ENCODE peak calls at places on chromosomes 12 and 14, in seven cellular contexts. One of them, this sample, is unnamed.

GRCh38 chr14:96698846-96699543 is 98.2 kb upstream of the VRK1 start:
- DNase-seq in effector memory CD4-positive, alpha-beta T cell: no peak
- DNase-seq in BJ: no peak
- DNase-seq in CD8-positive, alpha-beta T cell: no peak
- DNase-seq in ovary: no peak
- DNase-seq in Karpas-422: peak; percentile 63
- DNase-seq in cardiac muscle cell: no peak
- DNase-seq in this sample: no peak

GRCh38 chr12:91349451-91349850 is 166.8 kb upstream of the DCN start:
- DNase-seq in Karpas-422: no peak
- DNase-seq in CD8-positive, alpha-beta T cell: no peak
- DNase-seq in BJ: no peak
- DNase-seq in effector memory CD4-positive, alpha-beta T cell: no peak
- DNase-seq in cardiac muscle cell: no peak
- DNase-seq in ovary: no peak
- DNase-seq in this sample: no peak

GRCh38 chr14:65334765-65335411 is 77.6 kb upstream of the FUT8 start:
- DNase-seq in ovary: no peak
- DNase-seq in BJ: no peak
- DNase-seq in CD8-positive, alpha-beta T cell: no peak
- DNase-seq in Karpas-422: no peak
- DNase-seq in effector memory CD4-positive, alpha-beta T cell: no peak
- DNase-seq in cardiac muscle cell: no peak
- DNase-seq in this sample: no peak

GRCh38 chr14:104093366-104094055 is 8.0 kb downstream of the ASPG start:
- DNase-seq in ovary: no peak
- DNase-seq in cardiac muscle cell: no peak
- DNase-seq in CD8-positive, alpha-beta T cell: no peak
- DNase-seq in BJ: no peak
- DNase-seq in effector memory CD4-positive, alpha-beta T cell: no peak
- DNase-seq in Karpas-422: peak; percentile 64
- DNase-seq in this sample: no peak

GRCh38 chr12:54587315-54587821 is 1.1 kb downstream of the PPP1R1A start:
- DNase-seq in effector memory CD4-positive, alpha-beta T cell: no peak
- DNase-seq in CD8-positive, alpha-beta T cell: no peak
- DNase-seq in cardiac muscle cell: peak; percentile 88
- DNase-seq in BJ: no peak
- DNase-seq in ovary: peak; percentile 56
- DNase-seq in Karpas-422: no peak
- DNase-seq in this sample: no peak

GRCh38 chr14:105444859-105445258 is 25.2 kb downstream of the MTA1 start:
- DNase-seq in ovary: no peak
- DNase-seq in Karpas-422: no peak
- DNase-seq in effector memory CD4-positive, alpha-beta T cell: no peak
- DNase-seq in CD8-positive, alpha-beta T cell: no peak
- DNase-seq in BJ: no peak
- DNase-seq in cardiac muscle cell: no peak
- DNase-seq in this sample: no peak

GRCh38 chr12:48853228-48853688 is 1.3 kb upstream of the DDX23 start:
- DNase-seq in BJ: peak; percentile 57
- DNase-seq in cardiac muscle cell: peak; percentile 89
- DNase-seq in ovary: peak; percentile 78
- DNase-seq in CD8-positive, alpha-beta T cell: peak; percentile 83
- DNase-seq in Karpas-422: peak; percentile 97
- DNase-seq in effector memory CD4-positive, alpha-beta T cell: peak; percentile 71
- DNase-seq in this sample: peak; percentile 89

GRCh38 chr12:3117144-3117581 is 40.0 kb downstream of the TSPAN9 start:
- DNase-seq in ovary: no peak
- DNase-seq in Karpas-422: no peak
- DNase-seq in BJ: peak; percentile 68
- DNase-seq in CD8-positive, alpha-beta T cell: no peak
- DNase-seq in effector memory CD4-positive, alpha-beta T cell: no peak
- DNase-seq in cardiac muscle cell: no peak
- DNase-seq in this sample: peak; percentile 46

GRCh38 chr14:33916663-33917565 is 34.0 kb downstream of the EGLN3 start:
- DNase-seq in CD8-positive, alpha-beta T cell: no peak
- DNase-seq in cardiac muscle cell: no peak
- DNase-seq in ovary: no peak
- DNase-seq in BJ: no peak
- DNase-seq in effector memory CD4-positive, alpha-beta T cell: no peak
- DNase-seq in Karpas-422: no peak
- DNase-seq in this sample: no peak

GRCh38 chr12:105741786-105742566 is 396.8 kb downstream of the NUAK1 start:
- DNase-seq in ovary: no peak
- DNase-seq in cardiac muscle cell: no peak
- DNase-seq in BJ: peak; percentile 69
- DNase-seq in effector memory CD4-positive, alpha-beta T cell: no peak
- DNase-seq in Karpas-422: no peak
- DNase-seq in CD8-positive, alpha-beta T cell: no peak
- DNase-seq in this sample: peak; percentile 25

GRCh38 chr12:66115083-66115600 is 15.4 kb downstream of the LLPH start:
- DNase-seq in CD8-positive, alpha-beta T cell: no peak
- DNase-seq in Karpas-422: peak; percentile 16
- DNase-seq in BJ: no peak
- DNase-seq in ovary: no peak
- DNase-seq in effector memory CD4-positive, alpha-beta T cell: no peak
- DNase-seq in cardiac muscle cell: no peak
- DNase-seq in this sample: no peak

GRCh38 chr12:121770802-121771625 is 22.5 kb downstream of the RHOF start:
- DNase-seq in Karpas-422: no peak
- DNase-seq in cardiac muscle cell: no peak
- DNase-seq in effector memory CD4-positive, alpha-beta T cell: no peak
- DNase-seq in CD8-positive, alpha-beta T cell: no peak
- DNase-seq in ovary: no peak
- DNase-seq in BJ: no peak
- DNase-seq in this sample: no peak

GRCh38 chr14:77099425-77100167 is 1.5 kb downstream of the CIPC start:
- DNase-seq in Karpas-422: no peak
- DNase-seq in BJ: peak; percentile 45
- DNase-seq in effector memory CD4-positive, alpha-beta T cell: no peak
- DNase-seq in ovary: no peak
- DNase-seq in CD8-positive, alpha-beta T cell: no peak
- DNase-seq in cardiac muscle cell: no peak
- DNase-seq in this sample: peak; percentile 38

GRCh38 chr14:101135796-101136742 is 232.5 kb upstream of the RTL1 start:
- DNase-seq in Karpas-422: no peak
- DNase-seq in cardiac muscle cell: no peak
- DNase-seq in BJ: no peak
- DNase-seq in ovary: peak; percentile 21
- DNase-seq in effector memory CD4-positive, alpha-beta T cell: no peak
- DNase-seq in CD8-positive, alpha-beta T cell: no peak
- DNase-seq in this sample: no peak

GRCh38 chr12:52582971-52583456 is 9.4 kb upstream of the KRT74 start:
- DNase-seq in CD8-positive, alpha-beta T cell: peak; percentile 70
- DNase-seq in BJ: no peak
- DNase-seq in ovary: peak; percentile 48
- DNase-seq in Karpas-422: peak; percentile 77
- DNase-seq in cardiac muscle cell: peak; percentile 71
- DNase-seq in effector memory CD4-positive, alpha-beta T cell: peak; percentile 28
- DNase-seq in this sample: peak; percentile 52

GRCh38 chr14:88488081-88488480 is 66.7 kb downstream of the PTPN21 start:
- DNase-seq in Karpas-422: no peak
- DNase-seq in BJ: no peak
- DNase-seq in CD8-positive, alpha-beta T cell: no peak
- DNase-seq in effector memory CD4-positive, alpha-beta T cell: no peak
- DNase-seq in ovary: no peak
- DNase-seq in cardiac muscle cell: no peak
- DNase-seq in this sample: no peak

GRCh38 chr12:64085996-64086395 is 136.1 kb downstream of the KICS2 start:
- DNase-seq in BJ: no peak
- DNase-seq in CD8-positive, alpha-beta T cell: no peak
- DNase-seq in Karpas-422: no peak
- DNase-seq in effector memory CD4-positive, alpha-beta T cell: no peak
- DNase-seq in cardiac muscle cell: no peak
- DNase-seq in ovary: no peak
- DNase-seq in this sample: peak; percentile 7

GRCh38 chr12:110266381-110266909 is 14.6 kb upstream of the ATP2A2 start:
- DNase-seq in effector memory CD4-positive, alpha-beta T cell: no peak
- DNase-seq in BJ: no peak
- DNase-seq in CD8-positive, alpha-beta T cell: no peak
- DNase-seq in ovary: no peak
- DNase-seq in Karpas-422: no peak
- DNase-seq in cardiac muscle cell: no peak
- DNase-seq in this sample: no peak

GRCh38 chr12:110266980-110267620 is 13.9 kb upstream of the ATP2A2 start:
- DNase-seq in effector memory CD4-positive, alpha-beta T cell: no peak
- DNase-seq in cardiac muscle cell: peak; percentile 64
- DNase-seq in BJ: peak; percentile 70
- DNase-seq in ovary: peak; percentile 59
- DNase-seq in CD8-positive, alpha-beta T cell: no peak
- DNase-seq in Karpas-422: no peak
- DNase-seq in this sample: peak; percentile 61

GRCh38 chr12:110258466-110258865 is 22.6 kb upstream of the ATP2A2 start:
- DNase-seq in cardiac muscle cell: no peak
- DNase-seq in effector memory CD4-positive, alpha-beta T cell: no peak
- DNase-seq in Karpas-422: no peak
- DNase-seq in BJ: no peak
- DNase-seq in ovary: peak; percentile 15
- DNase-seq in CD8-positive, alpha-beta T cell: no peak
- DNase-seq in this sample: no peak

GRCh38 chr12:110256780-110257431 is 24.1 kb upstream of the ATP2A2 start:
- DNase-seq in CD8-positive, alpha-beta T cell: no peak
- DNase-seq in ovary: peak; percentile 58
- DNase-seq in Karpas-422: no peak
- DNase-seq in BJ: no peak
- DNase-seq in cardiac muscle cell: no peak
- DNase-seq in effector memory CD4-positive, alpha-beta T cell: no peak
- DNase-seq in this sample: peak; percentile 55

GRCh38 chr12:110262442-110263388 is 18.3 kb upstream of the ATP2A2 start:
- DNase-seq in cardiac muscle cell: peak; percentile 45
- DNase-seq in ovary: no peak
- DNase-seq in CD8-positive, alpha-beta T cell: no peak
- DNase-seq in effector memory CD4-positive, alpha-beta T cell: no peak
- DNase-seq in BJ: no peak
- DNase-seq in Karpas-422: no peak
- DNase-seq in this sample: no peak
- H3K36me3 ChIP-seq in cardiac muscle cell: no peaks in the 10 kb centered on the region
- H3K36me3 ChIP-seq in ovary: no peaks in the 10 kb centered on the region
- H3K36me3 ChIP-seq in CD8-positive, alpha-beta T cell: no peaks in the 10 kb centered on the region
- H3K36me3 ChIP-seq in effector memory CD4-positive, alpha-beta T cell: no peaks in the 10 kb centered on the region
- H3K36me3 ChIP-seq in BJ: no peaks in the 10 kb centered on the region
- H3K36me3 ChIP-seq in Karpas-422: no peaks in the 10 kb centered on the region
- H3K36me3 ChIP-seq in this sample: no peaks in the 10 kb centered on the region

GRCh38 chr14:90814806-90815566 is 1.2 kb downstream of the TTC7B start:
- DNase-seq in ovary: no peak
- DNase-seq in cardiac muscle cell: no peak
- DNase-seq in CD8-positive, alpha-beta T cell: no peak
- DNase-seq in BJ: no peak
- DNase-seq in effector memory CD4-positive, alpha-beta T cell: no peak
- DNase-seq in Karpas-422: no peak
- DNase-seq in this sample: no peak

GRCh38 chr14:90818715-90819114 is 2.5 kb upstream of the TTC7B start:
- DNase-seq in BJ: no peak
- DNase-seq in effector memory CD4-positive, alpha-beta T cell: no peak
- DNase-seq in Karpas-422: no peak
- DNase-seq in ovary: no peak
- DNase-seq in CD8-positive, alpha-beta T cell: no peak
- DNase-seq in cardiac muscle cell: no peak
- DNase-seq in this sample: no peak

GRCh38 chr14:90815567-90815816 is 738 bp downstream of the TTC7B start:
- DNase-seq in BJ: no peak
- DNase-seq in CD8-positive, alpha-beta T cell: no peak
- DNase-seq in effector memory CD4-positive, alpha-beta T cell: no peak
- DNase-seq in Karpas-422: no peak
- DNase-seq in cardiac muscle cell: no peak
- DNase-seq in ovary: no peak
- DNase-seq in this sample: no peak

GRCh38 chr14:90815817-90816662 is at the start of gene TTC7B:
- DNase-seq in effector memory CD4-positive, alpha-beta T cell: no peak
- DNase-seq in BJ: no peak
- DNase-seq in cardiac muscle cell: peak; percentile 77
- DNase-seq in ovary: peak; percentile 75
- DNase-seq in CD8-positive, alpha-beta T cell: no peak
- DNase-seq in Karpas-422: no peak
- DNase-seq in this sample: peak; percentile 38

DNA sequence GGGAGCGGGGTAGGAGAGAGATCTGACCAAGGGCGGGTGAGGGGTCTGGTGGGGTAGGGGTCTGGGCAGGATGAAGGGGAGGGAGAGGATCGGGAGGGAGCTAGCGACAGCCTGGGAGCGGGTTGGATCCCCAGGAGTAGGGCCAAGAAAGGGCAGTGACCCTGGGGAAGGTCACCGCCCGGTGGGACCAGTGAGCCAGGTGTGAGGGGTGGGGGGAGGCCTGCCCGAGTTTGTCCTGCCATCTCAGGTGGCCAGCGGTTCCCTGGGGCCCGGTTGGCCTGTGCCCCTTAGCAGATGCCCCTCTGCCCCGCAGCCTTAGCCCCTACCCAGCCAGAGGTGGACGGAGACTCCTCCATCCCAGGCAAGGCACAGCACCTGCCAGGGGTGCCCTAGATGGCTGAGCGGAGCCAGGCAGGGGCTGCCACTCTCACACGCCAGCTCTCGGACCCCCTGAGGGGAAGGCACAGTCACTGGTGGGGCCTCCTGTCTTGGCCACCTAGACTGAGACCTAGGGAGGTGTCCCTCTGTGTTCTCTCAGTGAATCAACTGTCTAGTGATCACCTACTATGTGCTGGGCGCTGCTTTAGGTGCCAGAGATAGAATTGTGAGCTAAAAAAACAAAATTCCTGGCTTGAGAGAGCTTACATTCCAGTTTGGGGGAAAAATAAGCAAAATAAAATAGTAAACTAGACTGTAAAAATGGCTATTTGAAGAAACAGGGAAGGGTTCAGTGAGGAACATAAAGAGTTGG is 631 bp upstream of the TTC7B start:
- DNase-seq in Karpas-422: no peak
- DNase-seq in ovary: peak; percentile 49
- DNase-seq in CD8-positive, alpha-beta T cell: no peak
- DNase-seq in cardiac muscle cell: no peak
- DNase-seq in effector memory CD4-positive, alpha-beta T cell: no peak
- DNase-seq in BJ: no peak
- DNase-seq in this sample: no peak
- H3K4me3 ChIP-seq in Karpas-422: no peak overlapping the region
- H3K4me3 ChIP-seq in ovary: peak overlapping the region; percentile 20
- H3K4me3 ChIP-seq in CD8-positive, alpha-beta T cell: no peak overlapping the region
- H3K4me3 ChIP-seq in cardiac muscle cell: peak overlapping the region; percentile 13
- H3K4me3 ChIP-seq in effector memory CD4-positive, alpha-beta T cell: no peak overlapping the region
- H3K4me3 ChIP-seq in BJ: peak overlapping the region; percentile 39
- H3K4me3 ChIP-seq in this sample: peak overlapping the region; percentile 41

GRCh38 chr12:56282581-56282980 is 15.8 kb downstream of the COQ10A start:
- DNase-seq in Karpas-422: no peak
- DNase-seq in cardiac muscle cell: no peak
- DNase-seq in BJ: no peak
- DNase-seq in effector memory CD4-positive, alpha-beta T cell: no peak
- DNase-seq in CD8-positive, alpha-beta T cell: no peak
- DNase-seq in ovary: no peak
- DNase-seq in this sample: no peak
- H3K36me3 ChIP-seq in Karpas-422: peaks cover 52% of the 10 kb centered on the region
- H3K36me3 ChIP-seq in cardiac muscle cell: peaks cover 77% of the 10 kb centered on the region
- H3K36me3 ChIP-seq in BJ: peaks cover 11% of the 10 kb centered on the region
- H3K36me3 ChIP-seq in effector memory CD4-positive, alpha-beta T cell: peaks cover 63% of the 10 kb centered on the region
- H3K36me3 ChIP-seq in CD8-positive, alpha-beta T cell: peaks cover 38% of the 10 kb centered on the region
- H3K36me3 ChIP-seq in ovary: no peaks in the 10 kb centered on the region
- H3K36me3 ChIP-seq in this sample: peaks cover 85% of the 10 kb centered on the region

DNA sequence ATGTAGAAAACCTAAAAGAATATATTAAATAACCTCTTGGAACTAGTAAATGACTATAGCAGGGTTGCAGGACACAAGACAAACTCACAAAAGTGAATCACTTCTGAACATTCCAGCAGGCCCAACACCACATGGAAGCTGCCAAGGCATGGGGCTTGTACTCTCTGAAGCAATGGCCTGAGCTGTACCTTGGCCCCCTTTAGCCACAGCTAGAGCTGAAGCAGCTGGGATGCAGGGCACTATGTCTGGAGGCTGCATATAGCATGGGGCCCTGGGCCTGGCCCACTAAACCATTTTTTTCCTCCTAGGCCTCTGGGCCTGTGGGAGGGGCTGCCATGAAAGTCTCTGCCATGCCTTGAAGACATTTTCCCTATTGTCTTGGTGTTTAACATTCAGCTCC is 1067.3 kb downstream of the LRFN5 start:
- DNase-seq in effector memory CD4-positive, alpha-beta T cell: no peak
- DNase-seq in cardiac muscle cell: no peak
- DNase-seq in CD8-positive, alpha-beta T cell: no peak
- DNase-seq in Karpas-422: no peak
- DNase-seq in BJ: no peak
- DNase-seq in ovary: no peak
- DNase-seq in this sample: no peak
- H3K4me3 ChIP-seq in effector memory CD4-positive, alpha-beta T cell: no peak overlapping the region
- H3K4me3 ChIP-seq in cardiac muscle cell: no peak overlapping the region
- H3K4me3 ChIP-seq in CD8-positive, alpha-beta T cell: no peak overlapping the region
- H3K4me3 ChIP-seq in Karpas-422: no peak overlapping the region
- H3K4me3 ChIP-seq in BJ: no peak overlapping the region
- H3K4me3 ChIP-seq in ovary: no peak overlapping the region
- H3K4me3 ChIP-seq in this sample: no peak overlapping the region